ENCODE peak calls at places on chromosomes 12 and 14, in seven cellular contexts. One of them, this sample, is unnamed.
A peak's percentile ranks its signal among the peaks of the same experiment; 100 is the strongest.

GRCh38 chr14:95421741-95422140 is 94.7 kb downstream of the SYNE3 start:
- DNase-seq in tibial artery: no peak
- DNase-seq in breast epithelium: no peak
- DNase-seq in GM12865: no peak
- DNase-seq in cardiac fibroblast: no peak
- DNase-seq in OCI-LY7: no peak
- DNase-seq in ovary: no peak
- DNase-seq in this sample: no peak

GRCh38 chr14:103871596-103872480 is 24.5 kb upstream of the PPP1R13B start:
- DNase-seq in cardiac fibroblast: no peak
- DNase-seq in tibial artery: no peak
- DNase-seq in OCI-LY7: peak; percentile 80
- DNase-seq in GM12865: peak; percentile 78
- DNase-seq in ovary: no peak
- DNase-seq in breast epithelium: no peak
- DNase-seq in this sample: peak; percentile 55

GRCh38 chr14:95495538-95496025 is 20.9 kb downstream of the SYNE3 start:
- DNase-seq in GM12865: peak; percentile 92
- DNase-seq in OCI-LY7: peak; percentile 87
- DNase-seq in ovary: no peak
- DNase-seq in tibial artery: no peak
- DNase-seq in cardiac fibroblast: no peak
- DNase-seq in breast epithelium: no peak
- DNase-seq in this sample: peak; percentile 83

GRCh38 chr12:46764005-46764404 is 61.8 kb downstream of the SLC38A4 start:
- DNase-seq in ovary: no peak
- DNase-seq in OCI-LY7: no peak
- DNase-seq in cardiac fibroblast: no peak
- DNase-seq in GM12865: no peak
- DNase-seq in breast epithelium: no peak
- DNase-seq in tibial artery: no peak
- DNase-seq in this sample: no peak

GRCh38 chr14:23572524-23572828 is 4.9 kb upstream of the AP1G2 start:
- DNase-seq in breast epithelium: no peak
- DNase-seq in GM12865: no peak
- DNase-seq in cardiac fibroblast: no peak
- DNase-seq in ovary: no peak
- DNase-seq in tibial artery: no peak
- DNase-seq in OCI-LY7: no peak
- DNase-seq in this sample: no peak

GRCh38 chr12:41277019-41277770 is 89.1 kb downstream of the PDZRN4 start:
- DNase-seq in GM12865: peak; percentile 48
- DNase-seq in tibial artery: no peak
- DNase-seq in OCI-LY7: peak; percentile 70
- DNase-seq in cardiac fibroblast: peak; percentile 68
- DNase-seq in ovary: no peak
- DNase-seq in breast epithelium: no peak
- DNase-seq in this sample: peak; percentile 33

GRCh38 chr12:44314007-44314500 is 478.2 kb downstream of the TMEM117 start:
- DNase-seq in ovary: no peak
- DNase-seq in breast epithelium: no peak
- DNase-seq in OCI-LY7: no peak
- DNase-seq in GM12865: no peak
- DNase-seq in cardiac fibroblast: no peak
- DNase-seq in tibial artery: no peak
- DNase-seq in this sample: no peak

GRCh38 chr14:51540364-51540763 is 111.3 kb upstream of the FRMD6 start:
- DNase-seq in ovary: no peak
- DNase-seq in cardiac fibroblast: peak; percentile 91
- DNase-seq in tibial artery: no peak
- DNase-seq in OCI-LY7: no peak
- DNase-seq in GM12865: no peak
- DNase-seq in breast epithelium: no peak
- DNase-seq in this sample: peak; percentile 60

GRCh38 chr12:8081228-8081920 is 700 bp upstream of the NECAP1 start:
- DNase-seq in GM12865: peak; percentile 56
- DNase-seq in cardiac fibroblast: no peak
- DNase-seq in ovary: no peak
- DNase-seq in OCI-LY7: peak; percentile 38
- DNase-seq in tibial artery: no peak
- DNase-seq in breast epithelium: no peak
- DNase-seq in this sample: no peak

GRCh38 chr12:39062266-39062996 is 157.0 kb upstream of the CPNE8 start:
- DNase-seq in ovary: no peak
- DNase-seq in OCI-LY7: no peak
- DNase-seq in tibial artery: no peak
- DNase-seq in GM12865: no peak
- DNase-seq in breast epithelium: no peak
- DNase-seq in cardiac fibroblast: no peak
- DNase-seq in this sample: no peak

GRCh38 chr12:14614704-14615121 is 47.0 kb upstream of the PLBD1 start:
- DNase-seq in tibial artery: no peak
- DNase-seq in OCI-LY7: peak; percentile 90
- DNase-seq in GM12865: peak; percentile 83
- DNase-seq in ovary: no peak
- DNase-seq in breast epithelium: no peak
- DNase-seq in cardiac fibroblast: no peak
- DNase-seq in this sample: peak; percentile 66

GRCh38 chr14:20719777-20720176 is 25.9 kb upstream of the EDDM3A start:
- DNase-seq in ovary: no peak
- DNase-seq in cardiac fibroblast: no peak
- DNase-seq in breast epithelium: no peak
- DNase-seq in GM12865: peak; percentile 13
- DNase-seq in tibial artery: no peak
- DNase-seq in OCI-LY7: no peak
- DNase-seq in this sample: peak; percentile 67

GRCh38 chr12:116677202-116677651 is 60.6 kb downstream of the SPRING1 start:
- DNase-seq in breast epithelium: no peak
- DNase-seq in ovary: no peak
- DNase-seq in OCI-LY7: no peak
- DNase-seq in GM12865: peak; percentile 61
- DNase-seq in tibial artery: no peak
- DNase-seq in cardiac fibroblast: no peak
- DNase-seq in this sample: no peak

GRCh38 chr12:30755395-30755762 is 628 bp upstream of the CAPRIN2 start:
- DNase-seq in breast epithelium: no peak
- DNase-seq in GM12865: no peak
- DNase-seq in tibial artery: no peak
- DNase-seq in OCI-LY7: no peak
- DNase-seq in cardiac fibroblast: no peak
- DNase-seq in ovary: no peak
- DNase-seq in this sample: no peak

GRCh38 chr14:71437870-71438269 is 494.4 kb upstream of the RGS6 start:
- DNase-seq in ovary: no peak
- DNase-seq in OCI-LY7: no peak
- DNase-seq in cardiac fibroblast: peak; percentile 50
- DNase-seq in tibial artery: no peak
- DNase-seq in breast epithelium: no peak
- DNase-seq in GM12865: no peak
- DNase-seq in this sample: peak; percentile 47

GRCh38 chr12:5438671-5439200 is 6.8 kb downstream of the NTF3 start:
- DNase-seq in cardiac fibroblast: no peak
- DNase-seq in GM12865: no peak
- DNase-seq in OCI-LY7: no peak
- DNase-seq in tibial artery: no peak
- DNase-seq in breast epithelium: no peak
- DNase-seq in ovary: no peak
- DNase-seq in this sample: no peak

GRCh38 chr12:122130150-122130549 is 43.9 kb downstream of the IL31 start:
- DNase-seq in cardiac fibroblast: peak; percentile 69
- DNase-seq in breast epithelium: no peak
- DNase-seq in OCI-LY7: no peak
- DNase-seq in ovary: no peak
- DNase-seq in tibial artery: no peak
- DNase-seq in GM12865: no peak
- DNase-seq in this sample: no peak

GRCh38 chr12:1859643-1860042 is 39.3 kb downstream of the LRTM2 start:
- DNase-seq in ovary: no peak
- DNase-seq in tibial artery: peak; percentile 55
- DNase-seq in GM12865: no peak
- DNase-seq in cardiac fibroblast: peak; percentile 10
- DNase-seq in breast epithelium: no peak
- DNase-seq in OCI-LY7: no peak
- DNase-seq in this sample: no peak

GRCh38 chr12:117118838-117119591 is 19.8 kb upstream of the TESC start:
- DNase-seq in tibial artery: no peak
- DNase-seq in breast epithelium: no peak
- DNase-seq in GM12865: no peak
- DNase-seq in cardiac fibroblast: no peak
- DNase-seq in OCI-LY7: no peak
- DNase-seq in ovary: no peak
- DNase-seq in this sample: no peak

GRCh38 chr14:92459479-92460421 is 53.8 kb upstream of the RIN3 start:
- DNase-seq in OCI-LY7: no peak
- DNase-seq in ovary: no peak
- DNase-seq in tibial artery: no peak
- DNase-seq in breast epithelium: no peak
- DNase-seq in cardiac fibroblast: peak; percentile 53
- DNase-seq in GM12865: no peak
- DNase-seq in this sample: no peak

GRCh38 chr12:124786065-124786964 is 77.3 kb downstream of the SCARB1 start:
- DNase-seq in GM12865: no peak
- DNase-seq in breast epithelium: peak; percentile 88
- DNase-seq in cardiac fibroblast: peak; percentile 92
- DNase-seq in ovary: no peak
- DNase-seq in OCI-LY7: no peak
- DNase-seq in tibial artery: peak; percentile 89
- DNase-seq in this sample: peak; percentile 87

GRCh38 chr14:98909251-98909944 is 362.6 kb downstream of the BCL11B start:
- DNase-seq in OCI-LY7: no peak
- DNase-seq in breast epithelium: no peak
- DNase-seq in ovary: no peak
- DNase-seq in tibial artery: no peak
- DNase-seq in GM12865: no peak
- DNase-seq in cardiac fibroblast: no peak
- DNase-seq in this sample: peak; percentile 91

GRCh38 chr12:50025187-50026059 is at the start of gene RACGAP1:
- DNase-seq in ovary: peak; percentile 94
- DNase-seq in breast epithelium: peak; percentile 92
- DNase-seq in tibial artery: peak; percentile 97
- DNase-seq in cardiac fibroblast: peak; percentile 99
- DNase-seq in GM12865: peak; percentile 99
- DNase-seq in OCI-LY7: peak; percentile 100
- DNase-seq in this sample: peak; percentile 94

GRCh38 chr12:50026691-50027090 is 1.4 kb upstream of the RACGAP1 start:
- DNase-seq in tibial artery: peak; percentile 11
- DNase-seq in ovary: no peak
- DNase-seq in cardiac fibroblast: no peak
- DNase-seq in GM12865: no peak
- DNase-seq in breast epithelium: no peak
- DNase-seq in OCI-LY7: no peak
- DNase-seq in this sample: no peak

GRCh38 chr12:50024804-50025186 is 499 bp downstream of the RACGAP1 start:
- DNase-seq in GM12865: peak; percentile 29
- DNase-seq in breast epithelium: no peak
- DNase-seq in ovary: no peak
- DNase-seq in OCI-LY7: peak; percentile 38
- DNase-seq in cardiac fibroblast: peak; percentile 21
- DNase-seq in tibial artery: no peak
- DNase-seq in this sample: peak; percentile 12

GRCh38 chr12:50022903-50023302 is 2.4 kb downstream of the RACGAP1 start:
- DNase-seq in ovary: no peak
- DNase-seq in tibial artery: no peak
- DNase-seq in cardiac fibroblast: no peak
- DNase-seq in OCI-LY7: no peak
- DNase-seq in breast epithelium: no peak
- DNase-seq in GM12865: no peak
- DNase-seq in this sample: no peak

GRCh38 chr12:50024227-50024626 is 1.1 kb downstream of the RACGAP1 start:
- DNase-seq in GM12865: no peak
- DNase-seq in tibial artery: no peak
- DNase-seq in breast epithelium: no peak
- DNase-seq in cardiac fibroblast: no peak
- DNase-seq in ovary: no peak
- DNase-seq in OCI-LY7: no peak
- DNase-seq in this sample: no peak
- H3K4me3 ChIP-seq in GM12865: peak overlapping the region; percentile 71
- H3K4me3 ChIP-seq in tibial artery: no peak overlapping the region
- H3K4me3 ChIP-seq in breast epithelium: no peak overlapping the region
- H3K4me3 ChIP-seq in cardiac fibroblast: peak overlapping the region; percentile 91
- H3K4me3 ChIP-seq in ovary: no peak overlapping the region
- H3K4me3 ChIP-seq in OCI-LY7: peak overlapping the region; percentile 95
- H3K4me3 ChIP-seq in this sample: peak overlapping the region; percentile 81

GRCh38 chr12:51862947-51863346 is 14.4 kb upstream of the FIGNL2 start:
- DNase-seq in breast epithelium: no peak
- DNase-seq in ovary: no peak
- DNase-seq in GM12865: no peak
- DNase-seq in OCI-LY7: no peak
- DNase-seq in cardiac fibroblast: no peak
- DNase-seq in tibial artery: no peak
- DNase-seq in this sample: no peak
- H3K4me3 ChIP-seq in breast epithelium: no peak overlapping the region
- H3K4me3 ChIP-seq in ovary: no peak overlapping the region
- H3K4me3 ChIP-seq in GM12865: no peak overlapping the region
- H3K4me3 ChIP-seq in OCI-LY7: no peak overlapping the region
- H3K4me3 ChIP-seq in cardiac fibroblast: no peak overlapping the region
- H3K4me3 ChIP-seq in tibial artery: no peak overlapping the region
- H3K4me3 ChIP-seq in this sample: no peak overlapping the region

GRCh38 chr12:49825971-49826421 is 2.2 kb downstream of the NCKAP5L start:
- DNase-seq in cardiac fibroblast: peak; percentile 74
- DNase-seq in ovary: no peak
- DNase-seq in breast epithelium: no peak
- DNase-seq in GM12865: no peak
- DNase-seq in tibial artery: peak; percentile 68
- DNase-seq in OCI-LY7: no peak
- DNase-seq in this sample: peak; percentile 61

GRCh38 chr12:49823951-49824350 is 4.3 kb downstream of the NCKAP5L start:
- DNase-seq in cardiac fibroblast: no peak
- DNase-seq in OCI-LY7: no peak
- DNase-seq in breast epithelium: no peak
- DNase-seq in ovary: no peak
- DNase-seq in GM12865: no peak
- DNase-seq in tibial artery: no peak
- DNase-seq in this sample: no peak

GRCh38 chr12:49824416-49824815 is 3.8 kb downstream of the NCKAP5L start:
- DNase-seq in GM12865: no peak
- DNase-seq in breast epithelium: no peak
- DNase-seq in OCI-LY7: no peak
- DNase-seq in tibial artery: no peak
- DNase-seq in ovary: no peak
- DNase-seq in cardiac fibroblast: no peak
- DNase-seq in this sample: no peak

GRCh38 chr12:49825360-49825970 is 2.7 kb downstream of the NCKAP5L start:
- DNase-seq in cardiac fibroblast: peak; percentile 67
- DNase-seq in OCI-LY7: no peak
- DNase-seq in breast epithelium: no peak
- DNase-seq in ovary: no peak
- DNase-seq in GM12865: no peak
- DNase-seq in tibial artery: no peak
- DNase-seq in this sample: peak; percentile 61

GRCh38 chr12:49824886-49825285 is 3.3 kb downstream of the NCKAP5L start:
- DNase-seq in tibial artery: no peak
- DNase-seq in breast epithelium: no peak
- DNase-seq in ovary: no peak
- DNase-seq in GM12865: no peak
- DNase-seq in cardiac fibroblast: peak; percentile 82
- DNase-seq in OCI-LY7: no peak
- DNase-seq in this sample: peak; percentile 61
- H3K4me3 ChIP-seq in tibial artery: no peak overlapping the region
- H3K4me3 ChIP-seq in breast epithelium: no peak overlapping the region
- H3K4me3 ChIP-seq in ovary: no peak overlapping the region
- H3K4me3 ChIP-seq in GM12865: no peak overlapping the region
- H3K4me3 ChIP-seq in cardiac fibroblast: peak overlapping the region; percentile 26
- H3K4me3 ChIP-seq in OCI-LY7: no peak overlapping the region
- H3K4me3 ChIP-seq in this sample: no peak overlapping the region

GRCh38 chr12:95551305-95551704 is at the start of gene USP44:
- DNase-seq in tibial artery: no peak
- DNase-seq in OCI-LY7: no peak
- DNase-seq in ovary: no peak
- DNase-seq in GM12865: no peak
- DNase-seq in breast epithelium: no peak
- DNase-seq in cardiac fibroblast: no peak
- DNase-seq in this sample: no peak
- H3K4me3 ChIP-seq in tibial artery: no peak within 1 kb of the TSS
- H3K4me3 ChIP-seq in OCI-LY7: peak within 1 kb of the TSS; percentile 3
- H3K4me3 ChIP-seq in ovary: no peak within 1 kb of the TSS
- H3K4me3 ChIP-seq in GM12865: no peak within 1 kb of the TSS
- H3K4me3 ChIP-seq in breast epithelium: no peak within 1 kb of the TSS
- H3K4me3 ChIP-seq in cardiac fibroblast: no peak within 1 kb of the TSS
- H3K4me3 ChIP-seq in this sample: no peak within 1 kb of the TSS

This sample was measured in bronchial epithelial cell.